ENCODE peak calls at places on chromosomes 2 and 18, in six cellular contexts. B is upper lobe of right lung; E is stimulated activated naive CD8-positive, alpha-beta T cell treated with anti-CD3 and anti-CD28 coated beads, Interleukin-15, Interleukin-2, amounts not matched to agents 100 U/mL and 50 U/mL, for 24 hours; G is NB4; Q is T-helper 9 cell; I is dermis blood vessel endothelial cell. W is an unnamed sample.

GRCh38 chr2:134375935-134376334 is 122.1 kb downstream of the MGAT5 start:
- DNase-seq in B (no peak), E (no peak), G (no peak), Q (no peak), I (peak), W (no peak)

GRCh38 chr2:323035-323434 is 35.1 kb upstream of the ALKAL2 start:
- DNase-seq in B (no peak), E (no peak), G (no peak), Q (no peak), I (no peak), W (no peak)

GRCh38 chr18:45198526-45198925 is 416.8 kb upstream of the SLC14A2 start:
- DNase-seq in B (no peak), E (no peak), G (no peak), Q (no peak), I (no peak), W (no peak)

GRCh38 chr18:1760901-1761300 is 810.4 kb downstream of the METTL4 start:
- DNase-seq in B (no peak), E (no peak), G (no peak), Q (no peak), I (no peak), W (no peak)

GRCh38 chr2:175293776-175294175 is 112.3 kb upstream of the ATP5MC3 start:
- DNase-seq in B (no peak), E (no peak), G (no peak), Q (no peak), I (peak), W (no peak)

GRCh38 chr2:63710732-63711131 is 122.0 kb downstream of the MDH1 start:
- DNase-seq in B (no peak), E (no peak), G (no peak), Q (no peak), I (no peak), W (no peak)

GRCh38 chr2:104539649-104540048 is 314.3 kb upstream of the POU3F3 start:
- DNase-seq in B (no peak), E (no peak), G (peak), Q (no peak), I (no peak), W (no peak)

GRCh38 chr2:174693344-174693743 is 70.9 kb downstream of the CHRNA1 start:
- DNase-seq in B (no peak), E (no peak), G (no peak), Q (no peak), I (no peak), W (no peak)

GRCh38 chr2:3042601-3043585 is 334.7 kb downstream of the EIPR1 start:
- DNase-seq in B (no peak), E (no peak), G (no peak), Q (no peak), I (no peak), W (no peak)

GRCh38 chr2:639703-640102 is 37.5 kb downstream of the TMEM18 start:
- DNase-seq in B (no peak), E (no peak), G (no peak), Q (no peak), I (no peak), W (no peak)

GRCh38 chr2:171800639-171801038 is 93.4 kb downstream of the SLC25A12 start:
- DNase-seq in B (no peak), E (no peak), G (no peak), Q (no peak), I (no peak), W (no peak)

GRCh38 chr2:207616185-207616584 is 9.0 kb downstream of the METTL21A start:
- DNase-seq in B (no peak), E (no peak), G (no peak), Q (no peak), I (peak), W (no peak)

GRCh38 chr18:11308499-11308898 is 159.1 kb upstream of the PIEZO2 start:
- DNase-seq in B (no peak), E (no peak), G (peak), Q (no peak), I (no peak), W (no peak)

GRCh38 chr2:192087398-192087958 is 107.3 kb downstream of the TMEFF2 start:
- DNase-seq in B (no peak), E (no peak), G (no peak), Q (no peak), I (no peak), W (no peak)

GRCh38 chr2:29753676-29754444 is 167.5 kb downstream of the ALK start:
- DNase-seq in B (no peak), E (no peak), G (no peak), Q (no peak), I (no peak), W (no peak)

GRCh38 chr2:228763600-228763999 is 507.5 kb downstream of the PID1 start:
- DNase-seq in B (no peak), E (no peak), G (no peak), Q (no peak), I (no peak), W (no peak)

GRCh38 chr2:215527738-215528137 is 91.9 kb upstream of the FN1 start:
- DNase-seq in B (no peak), E (no peak), G (no peak), Q (no peak), I (no peak), W (no peak)

W was measured in K562.